ENCODE peak calls at places on chromosomes 13 and 19, in four cellular contexts. B, Q, Z and C are unnamed samples.

GRCh38 chr13:44853641-44854040 is 135.6 kb downstream of the NUFIP1 start:
- DNase-seq in Z (no peak), Q (no peak), B (peak), C (no peak)

GRCh38 chr19:21513651-21514050 is 8.2 kb downstream of the ZNF429 start:
- DNase-seq in Z (no peak), B (no peak), Q (no peak), C (no peak)

GRCh38 chr13:97234742-97235141 is 12.6 kb downstream of the MBNL2 start:
- DNase-seq in Q (no peak), B (peak), Z (no peak), C (no peak)

GRCh38 chr13:101474419-101474957 is 22.0 kb downstream of the ITGBL1 start:
- DNase-seq in Z (no peak), Q (peak), B (peak), C (no peak)

GRCh38 chr19:16361254-16361653 is 36.6 kb downstream of the KLF2 start:
- DNase-seq in B (no peak), Z (no peak), Q (no peak), C (no peak)

GRCh38 chr19:19628499-19629134 is 597 bp upstream of the LPAR2 start:
- DNase-seq in Q (no peak), Z (no peak), B (no peak), C (peak)

GRCh38 chr19:33441828-33442227 is 68.3 kb downstream of the CEBPG start:
- DNase-seq in Z (no peak), B (no peak), Q (no peak), C (no peak)

GRCh38 chr13:109275848-109276247 is 510.5 kb downstream of the IRS2 start:
- DNase-seq in Z (no peak), Q (no peak), B (no peak), C (no peak)

GRCh38 chr19:46959962-46960556 is 59.6 kb upstream of the NPAS1 start:
- DNase-seq in Q (no peak), Z (no peak), B (no peak), C (no peak)

GRCh38 chr13:40518481-40518882 is 148.0 kb downstream of the FOXO1 start:
- DNase-seq in B (no peak), Z (no peak), Q (no peak), C (no peak)